ENCODE peak calls at places on chromosomes 16 and 17, in four cellular contexts. H is foreskin melanocyte; L is heart left ventricle; O is activated naive CD4-positive, alpha-beta T cell treated with anti-CD3 and anti-CD28 coated beads, Interleukin-2, amount 50 U/mL, for 72 hours. I is an unnamed sample.

GRCh38 chr17:41638194-41638593 is 13.8 kb upstream of the KRT17 start:
- DNase-seq in H (no peak), L (no peak), O (no peak), I (no peak)

GRCh38 chr17:145671-146541 is 8.5 kb downstream of the SCGB1C2 start:
- DNase-seq in H (no peak), L (peak), O (peak), I (no peak)

GRCh38 chr16:49858200-49859129 is 2.6 kb upstream of the ZNF423 start:
- DNase-seq in H (no peak), L (peak), O (no peak), I (no peak)

GRCh38 chr16:56643080-56643778 is 4.8 kb downstream of the MT1A start:
- DNase-seq in H (no peak), L (peak), O (peak), I (peak)

GRCh38 chr16:2429771-2430663 is 770 bp downstream of the CCNF start:
- DNase-seq in H (no peak), L (no peak), O (peak), I (no peak)

GRCh38 chr17:57745242-57745641 is at the start of gene CCDC182:
- DNase-seq in H (no peak), L (no peak), O (no peak), I (no peak)

GRCh38 chr17:36131931-36132330 is 28.3 kb downstream of the CCL4 start:
- DNase-seq in H (no peak), L (no peak), O (no peak), I (no peak)

GRCh38 chr17:50501054-50501453 is 7.2 kb upstream of the MYCBPAP start:
- DNase-seq in H (no peak), L (no peak), O (no peak), I (no peak)

GRCh38 chr17:67830440-67830839 is 5.1 kb downstream of the BPTF start:
- DNase-seq in H (peak), L (no peak), O (no peak), I (no peak)

GRCh38 chr17:71224824-71225575 is 895.8 kb upstream of the SOX9 start:
- DNase-seq in H (no peak), L (no peak), O (no peak), I (no peak)

GRCh38 chr16:11736903-11737302 is 5.8 kb downstream of the TXNDC11 start:
- DNase-seq in H (no peak), L (no peak), O (no peak), I (no peak)

GRCh38 chr17:79784353-79785016 is 6.5 kb downstream of the CBX2 start:
- DNase-seq in H (no peak), L (no peak), O (no peak), I (no peak)

GRCh38 chr17:7782237-7782636 is 51.8 kb upstream of the KDM6B start:
- DNase-seq in H (no peak), L (no peak), O (no peak), I (no peak)

GRCh38 chr17:45160505-45161287 is 979 bp upstream of the HEXIM2 start:
- DNase-seq in H (no peak), L (peak), O (no peak), I (no peak)

GRCh38 chr16:49695782-49696413 is 160.0 kb downstream of the ZNF423 start:
- DNase-seq in H (no peak), L (no peak), O (no peak), I (no peak)

GRCh38 chr17:17347956-17348871 is 45.0 kb downstream of the NT5M start:
- DNase-seq in H (no peak), L (no peak), O (no peak), I (no peak)

GRCh38 chr17:82927661-82928601 is 88.1 kb upstream of the ZNF750 start:
- DNase-seq in H (no peak), L (no peak), O (no peak), I (no peak)

GRCh38 chr16:68973611-68974120 is 130.3 kb downstream of the TANGO6 start:
- DNase-seq in H (no peak), L (no peak), O (no peak), I (no peak)

GRCh38 chr16:14486520-14487303 is 143.3 kb downstream of the PARN start:
- DNase-seq in H (peak), L (peak), O (no peak), I (no peak)

GRCh38 chr17:82740906-82741759 is 5.7 kb downstream of the FN3K start:
- DNase-seq in H (no peak), L (no peak), O (no peak), I (no peak)

GRCh38 chr17:70353408-70354092 is 184.2 kb downstream of the KCNJ2 start:
- DNase-seq in H (no peak), L (no peak), O (no peak), I (no peak)

GRCh38 chr17:45229681-45230409 is 8.2 kb downstream of the FMNL1 start:
- DNase-seq in H (no peak), L (no peak), O (peak), I (no peak)

GRCh38 chr16:1279081-1279944 is 23.4 kb downstream of the TPSD1 start:
- DNase-seq in H (no peak), L (no peak), O (no peak), I (no peak)

GRCh38 chr17:44159519-44160210 is 10.8 kb upstream of the ASB16 start:
- DNase-seq in H (peak), L (no peak), O (no peak), I (no peak)

GRCh38 chr17:54269886-54270285 is 447.2 kb downstream of the KIF2B start:
- DNase-seq in H (no peak), L (no peak), O (no peak), I (no peak)

GRCh38 chr16:53061701-53062159 is 6.9 kb downstream of the CHD9 start:
- DNase-seq in H (no peak), L (peak), O (peak), I (no peak)

GRCh38 chr16:88533945-88534641 is 36.1 kb upstream of the ZC3H18 start:
- DNase-seq in H (peak), L (peak), O (peak), I (peak)

GRCh38 chr17:49646391-49647255 is 31.3 kb downstream of the SPOP start:
- DNase-seq in H (peak), L (no peak), O (peak), I (peak)

GRCh38 chr16:85607331-85607765 is 5.8 kb upstream of the GSE1 start:
- DNase-seq in H (no peak), L (no peak), O (no peak), I (no peak)

GRCh38 chr17:37292429-37293139 is 83.2 kb upstream of the C17orf78 start:
- DNase-seq in H (no peak), L (no peak), O (no peak), I (no peak)

GRCh38 chr16:75093598-75094540 is 22.7 kb downstream of the LDHD start:
- DNase-seq in H (no peak), L (no peak), O (no peak), I (no peak)

GRCh38 chr16:720507-720989 is 398 bp upstream of the ANTKMT start:
- DNase-seq in H (peak), L (peak), O (no peak), I (peak)

GRCh38 chr17:43721537-43722268 is 36.9 kb downstream of the SOST start:
- DNase-seq in H (no peak), L (no peak), O (no peak), I (no peak)